ENCODE peak calls at places on chromosomes 5 and 9, in six cellular contexts. B is left lung, O is adipocyte, F is IMR-90, H is NB4, C is DND-41. J is an unnamed sample.

GRCh38 chr9:131020388-131020787 is 11.4 kb downstream of the LAMC3 start:
- DNase-seq in B (no peak), H (no peak), C (no peak), O (peak; percentile 44), F (peak; percentile 60), J (no peak)

GRCh38 chr5:162190-162564 is 29.1 kb upstream of the LRRC14B start:
- DNase-seq in H (no peak), O (no peak), B (no peak), F (no peak), C (no peak), J (no peak)

GRCh38 chr9:99264070-99264469 is 42.0 kb downstream of the SEC61B start:
- DNase-seq in C (peak; percentile 14), B (no peak), F (no peak), O (peak; percentile 34), H (peak; percentile 38), J (no peak)

GRCh38 chr5:43231977-43232376 is 40.0 kb downstream of the NIM1K start:
- DNase-seq in O (no peak), B (no peak), C (peak; percentile 11), H (peak; percentile 24), F (no peak), J (no peak)

GRCh38 chr9:30197954-30198353 is 2186.5 kb upstream of the ACO1 start:
- DNase-seq in H (peak; percentile 37), B (no peak), F (no peak), C (no peak), O (no peak), J (no peak)

GRCh38 chr5:14901462-14902051 is 30.0 kb upstream of the ANKH start:
- DNase-seq in O (peak; percentile 69), H (peak; percentile 9), F (peak; percentile 83), B (no peak), C (no peak), J (peak; percentile 61)

GRCh38 chr9:131545003-131545785 is at the start of gene PRRT1B:
- DNase-seq in C (no peak), O (no peak), B (peak; percentile 83), H (no peak), F (no peak), J (peak; percentile 35)

GRCh38 chr5:135188233-135188909 is 154.3 kb upstream of the PITX1 start:
- DNase-seq in B (no peak), F (no peak), H (no peak), O (peak; percentile 71), C (no peak), J (no peak)

GRCh38 chr5:39761199-39761580 is 336.4 kb upstream of the DAB2 start:
- DNase-seq in C (no peak), H (no peak), B (no peak), O (no peak), F (no peak), J (no peak)

GRCh38 chr5:8730194-8730593 is 815.7 kb downstream of the SEMA5A start:
- DNase-seq in B (no peak), C (no peak), H (no peak), O (peak; percentile 57), F (peak; percentile 75), J (no peak)

GRCh38 chr9:133224762-133225161 is 15.7 kb upstream of the OBP2B start:
- DNase-seq in B (no peak), C (no peak), O (no peak), H (no peak), F (no peak), J (no peak)

GRCh38 chr5:147880461-147880860 is 1.9 kb downstream of the SCGB3A2 start:
- DNase-seq in F (no peak), C (no peak), B (no peak), O (no peak), H (no peak), J (no peak)

GRCh38 chr9:127876764-127877562 is 512 bp downstream of the AK1 start:
- DNase-seq in O (no peak), H (no peak), C (no peak), F (no peak), B (no peak), J (peak; percentile 81)

GRCh38 chr5:158451983-158452710 is 593.2 kb upstream of the CLINT1 start:
- DNase-seq in O (no peak), F (no peak), H (no peak), B (no peak), C (no peak), J (no peak)

GRCh38 chr9:91421987-91422765 is 1.5 kb downstream of the NFIL3 start:
- DNase-seq in H (no peak), F (peak; percentile 41), O (peak; percentile 53), C (no peak), B (no peak), J (no peak)

GRCh38 chr5:1152771-1153282 is 41.0 kb upstream of the SLC12A7 start:
- DNase-seq in B (no peak), O (peak; percentile 12), F (no peak), H (peak; percentile 42), C (no peak), J (no peak)

GRCh38 chr5:56359809-56360685 is 126.9 kb upstream of the ANKRD55 start:
- DNase-seq in F (peak; percentile 20), C (no peak), B (no peak), H (no peak), O (no peak), J (no peak)

GRCh38 chr5:86968311-86968753 is 299.4 kb upstream of the RASA1 start:
- DNase-seq in F (peak; percentile 65), O (peak; percentile 78), B (no peak), C (peak; percentile 4), H (peak; percentile 35), J (no peak)

DNA sequence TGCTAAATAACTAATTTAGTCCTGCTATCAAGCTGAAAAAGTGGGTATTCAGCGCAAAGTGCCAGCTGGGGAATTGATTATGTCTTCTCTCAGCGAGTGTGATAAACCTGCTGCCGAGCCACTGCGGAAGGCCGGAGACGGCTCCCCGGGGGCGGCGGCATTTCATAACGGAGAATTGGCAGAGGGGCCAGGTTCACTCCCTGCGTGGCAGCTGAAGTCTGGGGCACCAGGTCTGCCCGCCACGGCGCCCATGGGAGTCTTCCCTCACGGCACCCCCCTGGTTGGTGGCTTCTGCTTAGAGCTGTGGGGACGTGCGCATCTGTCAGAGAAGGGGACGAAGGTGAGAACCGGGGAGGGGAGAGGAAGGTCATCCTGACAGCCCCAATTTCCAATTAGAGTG is 141.5 kb downstream of the MELK start:
- DNase-seq in H (no peak), B (no peak), C (no peak), O (no peak), F (no peak), J (no peak)
- H3K4me3 ChIP-seq in H (no peak overlapping the region), B (no peak overlapping the region), C (no peak overlapping the region), O (no peak overlapping the region), F (no peak overlapping the region), J (no peak overlapping the region)

GRCh38 chr9:129702563-129702962 is 37.1 kb downstream of the PRRX2 start:
- DNase-seq in H (no peak), F (peak; percentile 88), C (no peak), O (peak; percentile 91), B (peak; percentile 74), J (peak; percentile 86)

GRCh38 chr9:129703121-129703520 is 37.7 kb downstream of the PRRX2 start:
- DNase-seq in B (no peak), H (no peak), O (no peak), F (no peak), C (no peak), J (no peak)

GRCh38 chr9:129704797-129705196 is 39.4 kb downstream of the PRRX2 start:
- DNase-seq in O (peak; percentile 34), F (no peak), B (no peak), C (no peak), H (no peak), J (no peak)

GRCh38 chr9:129701549-129701948 is 36.1 kb downstream of the PRRX2 start:
- DNase-seq in H (no peak), C (no peak), O (peak; percentile 40), B (no peak), F (peak; percentile 16), J (no peak)

DNA sequence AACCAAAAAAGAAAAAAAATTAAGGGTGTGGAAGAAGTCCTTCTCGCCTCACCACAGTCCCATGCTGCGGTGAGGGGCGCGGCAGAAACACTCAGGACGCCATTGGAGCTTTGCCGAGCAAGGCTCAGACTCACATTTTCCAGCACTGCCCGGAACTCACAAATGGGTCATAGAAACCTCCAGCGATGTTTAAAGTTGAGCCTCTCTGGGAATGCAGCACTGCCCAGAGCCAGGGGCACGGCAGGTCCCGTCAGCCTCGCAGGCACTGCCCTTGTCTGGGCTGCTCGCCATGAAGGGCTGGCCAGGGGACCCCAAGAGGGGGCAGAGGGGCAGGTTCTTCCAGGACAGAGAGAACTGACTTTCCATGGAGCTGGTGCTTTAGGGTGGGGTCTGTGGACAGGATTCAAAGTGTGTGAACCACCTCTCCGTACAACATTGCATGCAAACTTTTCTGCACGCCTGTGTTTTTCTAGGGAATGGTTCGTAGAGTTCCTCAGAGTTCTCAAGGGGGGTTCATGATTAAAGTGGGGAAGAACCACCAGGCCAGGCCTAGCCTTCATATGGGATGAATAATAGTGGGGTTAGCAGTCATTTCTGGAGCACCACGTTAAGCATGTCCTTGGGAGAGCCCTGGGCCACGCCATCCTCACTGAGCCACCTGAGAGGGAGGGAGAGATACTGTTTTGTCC is 38.4 kb downstream of the PRRX2 start:
- DNase-seq in F (no peak), H (no peak), O (peak; percentile 95), C (no peak), B (peak; percentile 41), J (peak; percentile 94)
- H3K4me3 ChIP-seq in F (no peak overlapping the region), H (no peak overlapping the region), O (peak overlapping the region; percentile 67), C (no peak overlapping the region), B (no peak overlapping the region), J (no peak overlapping the region)

GRCh38 chr9:88535932-88536324 is 950 bp downstream of the NXNL2 start:
- DNase-seq in C (no peak), O (no peak), F (peak; percentile 31), B (no peak), H (no peak), J (peak; percentile 58)
- H3K4me3 ChIP-seq in C (no peak overlapping the region), O (peak overlapping the region; percentile 72), F (peak overlapping the region; percentile 67), B (peak overlapping the region; percentile 47), H (no peak overlapping the region), J (no peak overlapping the region)

DNA sequence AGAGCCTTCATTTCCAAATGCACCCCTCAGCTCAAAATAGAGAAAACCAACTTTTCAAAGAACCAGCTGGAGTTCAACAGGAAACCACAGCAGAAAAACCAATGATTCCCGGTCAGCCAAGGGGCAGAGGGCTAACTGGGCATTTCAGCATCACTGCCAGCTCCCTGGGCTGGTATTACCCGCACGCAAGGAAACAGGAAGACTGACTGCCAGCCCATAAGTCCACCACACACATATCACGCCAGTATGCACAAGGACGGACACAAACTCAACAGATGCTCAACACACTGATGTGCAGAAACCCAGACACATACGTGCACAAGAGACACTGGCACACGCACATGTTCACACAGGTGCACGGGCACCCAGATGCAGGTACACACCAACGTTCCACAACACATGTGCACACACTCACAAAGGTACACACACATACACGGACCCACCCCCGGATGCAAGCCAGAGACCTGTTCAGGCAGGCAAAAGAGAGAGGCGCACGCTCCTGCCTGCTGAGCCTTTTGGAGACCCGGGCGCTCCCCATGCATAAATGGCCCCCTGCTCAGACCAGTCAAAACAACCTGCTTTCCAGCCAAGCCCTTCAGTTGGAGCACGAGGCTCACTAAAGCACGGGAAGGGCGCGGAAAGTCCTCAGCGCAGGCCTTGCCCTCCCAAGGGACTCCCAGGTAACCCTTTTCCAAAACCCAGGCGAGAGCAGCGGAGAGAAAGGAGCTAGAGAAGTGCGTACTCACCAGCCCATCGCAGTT is 2.1 kb downstream of the ADAMTS2 start:
- DNase-seq in C (no peak), O (peak; percentile 31), H (no peak), B (no peak), F (no peak), J (no peak)
- H3K4me3 ChIP-seq in C (no peak overlapping the region), O (peak overlapping the region; percentile 97), H (peak overlapping the region; percentile 11), B (peak overlapping the region; percentile 58), F (peak overlapping the region; percentile 93), J (no peak overlapping the region)

GRCh38 chr5:173963867-173964429 is 25.0 kb upstream of the C5orf47 start:
- DNase-seq in O (no peak), C (peak; percentile 58), F (no peak), B (no peak), H (no peak), J (no peak)
- H3K4me3 ChIP-seq in O (no peak overlapping the region), C (no peak overlapping the region), F (no peak overlapping the region), B (peak overlapping the region; percentile 24), H (no peak overlapping the region), J (no peak overlapping the region)

J was measured in aorta.